ENCODE peak calls at places on chromosomes 3 and 15, in five cellular contexts. H, P, O, Y and D are unnamed samples.

GRCh38 chr15:85541744-85542143 is 161.3 kb downstream of the AKAP13 start:
- DNase-seq in H (no peak), P (no peak), O (no peak), Y (no peak), D (no peak)

GRCh38 chr3:191774485-191774884 is 313.5 kb downstream of the PYDC2 start:
- DNase-seq in H (no peak), P (no peak), O (no peak), Y (no peak), D (no peak)

GRCh38 chr3:138332472-138333073 is 2.9 kb upstream of the NME9 start:
- DNase-seq in H (no peak), P (peak; percentile 42), O (no peak), Y (no peak), D (no peak)

GRCh38 chr3:44210967-44211366 is 30.7 kb upstream of the TOPAZ1 start:
- DNase-seq in H (no peak), P (no peak), O (no peak), Y (no peak), D (no peak)

GRCh38 chr3:194886836-194887235 is 201.2 kb downstream of the FAM43A start:
- DNase-seq in H (no peak), P (no peak), O (no peak), Y (no peak), D (no peak)

GRCh38 chr15:94001113-94001919 is 230.0 kb upstream of the MCTP2 start:
- DNase-seq in H (no peak), P (no peak), O (no peak), Y (no peak), D (no peak)

GRCh38 chr15:39041979-39042485 is 477.4 kb upstream of the RASGRP1 start:
- DNase-seq in H (no peak), P (no peak), O (no peak), Y (no peak), D (no peak)

GRCh38 chr3:133259767-133260166 is 140.1 kb upstream of the BFSP2 start:
- DNase-seq in H (no peak), P (no peak), O (no peak), Y (no peak), D (peak; percentile 39)

GRCh38 chr3:122377975-122378374 is 5.1 kb downstream of the MIX23 start:
- DNase-seq in H (no peak), P (no peak), O (no peak), Y (no peak), D (no peak)

GRCh38 chr3:111594781-111595180 is 365 bp downstream of the ZBED2 start:
- DNase-seq in H (no peak), P (no peak), O (no peak), Y (no peak), D (no peak)

GRCh38 chr3:111593666-111594065 is 1.5 kb downstream of the ZBED2 start:
- DNase-seq in H (no peak), P (no peak), O (no peak), Y (no peak), D (no peak)

GRCh38 chr3:111594205-111594604 is 941 bp downstream of the ZBED2 start:
- DNase-seq in H (no peak), P (no peak), O (no peak), Y (no peak), D (no peak)

GRCh38 chr3:111596328-111596727 is 1.2 kb upstream of the ZBED2 start:
- DNase-seq in H (no peak), P (no peak), O (no peak), Y (no peak), D (no peak)

DNA sequence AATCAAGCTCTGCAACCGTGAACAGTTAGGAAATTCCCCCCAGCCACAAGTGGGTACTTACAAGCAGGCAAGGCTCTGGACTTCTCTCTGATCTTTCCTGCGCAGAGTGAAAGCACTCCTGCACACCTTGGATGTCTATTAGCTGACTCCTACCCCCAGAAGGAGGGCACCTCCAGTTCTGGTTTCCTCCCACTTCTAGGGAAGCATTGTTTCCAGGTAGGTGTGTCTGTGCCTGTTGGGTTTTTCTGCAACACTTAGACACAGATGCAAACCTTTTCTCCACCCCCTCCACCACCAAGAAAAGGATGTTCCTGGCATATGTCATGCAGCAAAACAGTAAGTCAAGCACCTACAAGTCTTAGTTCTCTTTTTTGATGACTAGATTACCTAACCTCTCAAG is at the start of gene ZBED2:
- DNase-seq in H (no peak), P (no peak), O (no peak), Y (peak; percentile 77), D (no peak)
- H3K4me3 ChIP-seq in H (no peak within 1 kb of the TSS), P (no peak within 1 kb of the TSS), O (no peak within 1 kb of the TSS), Y (no peak within 1 kb of the TSS), D (no peak within 1 kb of the TSS)

GRCh38 chr3:160176923-160177322 is 48.3 kb upstream of the C3orf80 start:
- DNase-seq in H (no peak), P (no peak), O (no peak), Y (no peak), D (no peak)

GRCh38 chr3:160184655-160185054 is 40.6 kb upstream of the C3orf80 start:
- DNase-seq in H (no peak), P (no peak), O (no peak), Y (no peak), D (no peak)

GRCh38 chr3:160183375-160184076 is 41.7 kb upstream of the C3orf80 start:
- DNase-seq in H (no peak), P (no peak), O (no peak), Y (no peak), D (no peak)

GRCh38 chr3:160179906-160180305 is 45.3 kb upstream of the C3orf80 start:
- DNase-seq in H (no peak), P (no peak), O (no peak), Y (no peak), D (no peak)

DNA sequence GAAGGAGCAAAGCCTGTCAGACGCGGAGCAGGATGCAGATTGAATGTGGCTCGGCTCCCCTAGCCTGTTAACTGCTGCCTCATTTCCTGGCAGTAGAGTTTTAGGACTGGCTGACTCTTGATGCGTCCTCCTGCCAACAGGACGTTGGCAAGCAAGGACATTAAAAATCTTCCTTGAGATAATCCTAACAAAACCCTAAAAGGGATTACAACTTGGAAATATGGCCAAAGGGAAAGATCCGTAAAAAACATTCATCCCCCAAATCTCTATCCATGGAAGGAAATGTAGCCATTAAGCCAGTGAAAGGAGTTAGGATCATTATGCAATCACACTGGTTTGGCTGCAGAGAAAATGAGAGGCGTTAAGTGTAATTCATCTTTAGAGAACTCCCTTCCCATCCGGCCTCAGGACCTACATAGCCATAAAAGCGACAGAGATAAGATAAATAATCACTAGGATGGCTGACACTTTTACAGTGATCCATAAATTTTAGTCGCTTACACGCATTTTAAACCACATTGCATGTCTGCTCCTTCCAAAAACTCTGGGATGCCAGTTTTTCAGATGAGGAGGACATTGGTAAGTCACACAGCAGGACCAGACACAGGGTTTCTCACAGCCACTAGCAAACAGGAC is 44.5 kb upstream of the C3orf80 start:
- DNase-seq in H (peak; percentile 81), P (peak; percentile 11), O (no peak), Y (no peak), D (peak; percentile 34)
- TF ChIP-seq POLR2AphosphoS5 in H (peak; percentile 99), P (no peak), O (no peak), Y (no peak), D (no peak)

GRCh38 chr3:71570453-71571038 is 13.0 kb downstream of the FOXP1 start:
- DNase-seq in H (no peak), P (no peak), O (no peak), Y (no peak), D (no peak)

GRCh38 chr3:71575433-71575832 is 8.1 kb downstream of the FOXP1 start:
- DNase-seq in H (no peak), P (no peak), O (no peak), Y (no peak), D (no peak)

GRCh38 chr3:71576966-71577459 is 6.5 kb downstream of the FOXP1 start:
- DNase-seq in H (no peak), P (no peak), O (no peak), Y (no peak), D (no peak)

GRCh38 chr3:71568217-71568616 is 15.3 kb downstream of the FOXP1 start:
- DNase-seq in H (no peak), P (no peak), O (no peak), Y (no peak), D (no peak)

GRCh38 chr3:71573181-71573580 is 10.3 kb downstream of the FOXP1 start:
- DNase-seq in H (no peak), P (no peak), O (no peak), Y (no peak), D (no peak)
- H3K4me1 ChIP-seq in H (peaks cover 46% of the 10 kb centered on the region), P (peaks cover 5% of the 10 kb centered on the region), O (no peaks in the 10 kb centered on the region), Y (peaks cover 15% of the 10 kb centered on the region), D (no peaks in the 10 kb centered on the region)

GRCh38 chr3:141386611-141387110 is 18.4 kb downstream of the ZBTB38 start:
- DNase-seq in H (no peak), P (no peak), O (no peak), Y (no peak), D (no peak)
- H3K4me3 ChIP-seq in H (peak overlapping the region; percentile 17), P (no peak overlapping the region), O (no peak overlapping the region), Y (no peak overlapping the region), D (no peak overlapping the region)

GRCh38 chr3:172159376-172159775 is 120.0 kb downstream of the FNDC3B start:
- DNase-seq in H (no peak), P (no peak), O (no peak), Y (no peak), D (no peak)
- TF ChIP-seq POLR2AphosphoS5 in H (no peak), P (no peak), O (no peak), Y (no peak), D (no peak)

DNA sequence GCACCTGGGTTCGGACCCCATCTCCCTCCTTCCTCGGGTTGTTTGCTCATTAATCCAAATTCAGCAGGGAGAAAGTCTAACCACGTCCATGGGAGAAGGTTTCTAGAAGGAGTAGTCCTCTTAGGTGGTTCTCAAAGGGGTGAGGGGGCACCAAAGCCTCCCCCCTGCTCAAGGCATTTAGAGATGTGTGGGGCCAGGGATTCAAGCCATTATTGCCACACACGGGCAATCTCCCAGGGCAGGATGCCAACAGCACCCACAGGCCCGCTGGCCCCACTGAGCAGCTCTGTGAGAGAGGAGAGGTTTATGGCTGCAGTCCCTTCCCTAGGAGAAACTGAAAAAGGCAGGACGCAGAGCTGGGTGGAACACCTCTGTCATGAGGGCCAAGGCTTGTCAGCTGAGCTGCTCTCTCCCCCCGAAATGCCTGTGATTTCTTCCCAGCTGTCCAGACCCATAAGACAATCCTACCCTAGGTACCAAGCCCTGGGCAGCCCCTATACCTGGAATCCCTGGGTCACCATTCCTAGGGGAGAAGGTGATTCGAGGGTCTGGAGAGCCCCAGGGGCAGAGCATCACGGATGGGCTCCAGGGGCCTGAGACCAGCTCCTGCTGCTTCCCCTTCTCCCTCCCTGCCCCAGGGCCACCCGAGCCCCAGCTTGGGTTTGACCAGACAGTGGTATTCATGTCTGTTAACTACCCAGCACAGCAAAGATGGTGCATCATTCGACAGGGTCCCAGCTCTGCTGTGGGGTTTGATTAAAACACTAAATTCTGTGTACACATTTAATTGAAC is 39.0 kb downstream of the WHAMM start:
- DNase-seq in H (no peak), P (peak; percentile 23), O (no peak), Y (peak; percentile 12), D (no peak)
- H3K4me1 ChIP-seq in H (peaks cover 15% of the 10 kb centered on the region), P (no peaks in the 10 kb centered on the region), O (no peaks in the 10 kb centered on the region), Y (no peaks in the 10 kb centered on the region), D (peaks cover 14% of the 10 kb centered on the region)

GRCh38 chr3:9111349-9112265 is 137.8 kb downstream of the SRGAP3 start:
- DNase-seq in H (peak; percentile 81), P (peak; percentile 95), O (no peak), Y (no peak), D (no peak)
- H3K4me3 ChIP-seq in H (no peak overlapping the region), P (no peak overlapping the region), O (no peak overlapping the region), Y (no peak overlapping the region), D (no peak overlapping the region)